ENCODE peak calls at places on chromosome 13, in four cellular contexts. F is A549, C is IMR-90, A is uterus. J is an unnamed sample. For H3K4me1, the result is how much of the 10 kb centered on the place peaks cover.

GRCh38 chr13:111846396-111847174 is 220.4 kb upstream of the SOX1 start:
- DNase-seq in F (no peak), C (no peak), A (no peak), J (no peak)

GRCh38 chr13:30125422-30126073 is 181.8 kb downstream of the KATNAL1 start:
- DNase-seq in F (peak), C (peak), A (peak), J (no peak)

GRCh38 chr13:38577048-38577447 is 109.8 kb upstream of the FREM2 start:
- DNase-seq in F (no peak), C (no peak), A (no peak), J (no peak)

GRCh38 chr13:111937763-111938375 is 129.1 kb upstream of the SOX1 start:
- DNase-seq in F (no peak), C (no peak), A (no peak), J (no peak)

GRCh38 chr13:93108111-93108581 is 118.5 kb upstream of the GPC6 start:
- DNase-seq in F (no peak), C (no peak), A (no peak), J (no peak)

GRCh38 chr13:33639158-33639557 is 178.8 kb upstream of the RFC3 start:
- DNase-seq in F (peak), C (peak), A (peak), J (no peak)

GRCh38 chr13:30907167-30907761 is 1.2 kb downstream of the MEDAG start:
- DNase-seq in F (no peak), C (peak), A (no peak), J (no peak)

GRCh38 chr13:30022256-30022655 is 171.8 kb upstream of the UBL3 start:
- DNase-seq in F (no peak), C (no peak), A (no peak), J (no peak)

GRCh38 chr13:25420161-25420560 is 48.4 kb downstream of the ATP8A2 start:
- DNase-seq in F (no peak), C (no peak), A (no peak), J (no peak)

GRCh38 chr13:32031025-32031814 is at the start of gene FRY:
- DNase-seq in F (peak), C (peak), A (peak), J (peak)

GRCh38 chr13:42876810-42877550 is 95.6 kb downstream of the FAM216B start:
- DNase-seq in F (no peak), C (peak), A (no peak), J (no peak)

GRCh38 chr13:55632402-55632801 is 1508.3 kb upstream of the PRR20A start:
- DNase-seq in F (no peak), C (no peak), A (no peak), J (no peak)

GRCh38 chr13:49625392-49626137 is 2.7 kb upstream of the ARL11 start:
- DNase-seq in F (peak), C (peak), A (no peak), J (peak)

GRCh38 chr13:49630580-49630979 is 2.3 kb downstream of the ARL11 start:
- DNase-seq in F (no peak), C (no peak), A (no peak), J (no peak)

GRCh38 chr13:49629947-49630346 is 1.6 kb downstream of the ARL11 start:
- DNase-seq in F (no peak), C (peak), A (no peak), J (no peak)

GRCh38 chr13:49629196-49629938 is 1.1 kb downstream of the ARL11 start:
- DNase-seq in F (no peak), C (no peak), A (no peak), J (no peak)

GRCh38 chr13:49627831-49628652 is at the start of gene ARL11:
- DNase-seq in F (no peak), C (no peak), A (no peak), J (peak)
- TF ChIP-seq POLR2A in F (no peak), C (no peak), A (no peak), J (no peak)

GRCh38 chr13:41061914-41062837 is 867 bp downstream of the WBP4 start:
- DNase-seq in F (no peak), C (peak), A (no peak), J (no peak)

GRCh38 chr13:41061075-41061913 is at the start of gene WBP4:
- DNase-seq in F (peak), C (peak), A (peak), J (peak)

GRCh38 chr13:41060723-41061074 is 610 bp upstream of the WBP4 start:
- DNase-seq in F (peak), C (no peak), A (peak), J (peak)

GRCh38 chr13:41065098-41065497 is 3.8 kb downstream of the WBP4 start:
- DNase-seq in F (no peak), C (peak), A (no peak), J (no peak)

DNA sequence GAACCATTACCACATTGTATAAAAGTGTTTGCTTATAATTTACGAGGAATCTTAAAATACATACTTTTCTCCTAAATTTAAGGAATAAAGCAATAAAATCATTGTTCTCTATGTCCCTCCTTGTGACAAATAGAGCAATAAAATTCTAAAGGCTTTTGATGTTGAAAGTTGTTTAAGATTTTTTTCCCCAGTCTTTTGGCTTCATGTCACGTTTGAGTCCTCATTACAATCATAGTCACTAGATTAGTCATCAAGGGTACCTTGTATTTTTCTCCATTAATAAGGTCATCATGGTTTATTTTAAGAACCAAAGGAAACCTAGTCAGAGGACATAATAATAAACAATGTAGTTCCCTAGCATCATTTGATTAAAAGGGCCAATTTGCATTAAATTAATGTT is 3.2 kb downstream of the WBP4 start:
- DNase-seq in F (no peak), C (peak), A (no peak), J (no peak)
- H3K27ac ChIP-seq in F (no peak), C (peak), A (peak), J (no peak)

GRCh38 chr13:41054212-41054877 is 7.0 kb upstream of the WBP4 start:
- DNase-seq in F (peak), C (peak), A (peak), J (no peak)
- H3K4me1 ChIP-seq in F (half or more), C (under half), A (under half), J (under half)

GRCh38 chr13:102591988-102592781 is 4.6 kb upstream of the TPP2 start:
- DNase-seq in F (peak), C (peak), A (peak), J (peak)
- TF ChIP-seq POLR2A in F (no peak), C (no peak), A (no peak), J (no peak)

J was measured in right lobe of liver.